ENCODE peak calls at places on chromosomes 5 and 9, in ten cellular contexts. T is heart right ventricle, G is HCT116, Y is body of pancreas, B is heart left ventricle, W is transverse colon, P is left ventricle myocardium inferior, N is Peyer's patch, V is spleen, L is OCI-LY7. H is an unnamed sample.
A peak's percentile ranks its signal among the peaks of the same experiment; 100 is the strongest.

GRCh38 chr5:157990583-157991181 is 131.7 kb upstream of the CLINT1 start:
- DNase-seq in T (no peak), G (no peak), Y (no peak), B (no peak), W (no peak), P (no peak), N (no peak), V (no peak), L (no peak), H (no peak)

GRCh38 chr5:145906401-145906800 is 30.0 kb upstream of the SH3RF2 start:
- DNase-seq in T (no peak), G (no peak), Y (no peak), B (no peak), W (no peak), P (no peak), N (no peak), V (no peak), L (no peak), H (no peak)

GRCh38 chr5:67815455-67816391 is 399.8 kb upstream of the PIK3R1 start:
- DNase-seq in T (no peak), G (no peak), Y (peak; percentile 35), B (peak; percentile 40), W (no peak), P (peak; percentile 22), N (no peak), V (no peak), L (no peak), H (no peak)

GRCh38 chr9:130561056-130561455 is 18.3 kb upstream of the FUBP3 start:
- DNase-seq in T (no peak), G (no peak), Y (no peak), B (no peak), W (no peak), P (no peak), N (no peak), V (peak; percentile 15), L (no peak), H (no peak)

GRCh38 chr5:157670662-157671591 is at the start of gene C5orf52:
- DNase-seq in T (peak; percentile 21), G (no peak), Y (peak; percentile 51), B (peak; percentile 55), W (peak; percentile 82), P (peak; percentile 18), N (peak; percentile 77), V (peak; percentile 81), L (peak; percentile 13), H (peak; percentile 91)

GRCh38 chr5:19270153-19270552 is 717.8 kb downstream of the CDH18 start:
- DNase-seq in T (no peak), G (no peak), Y (no peak), B (no peak), W (peak; percentile 14), P (no peak), N (no peak), V (no peak), L (peak; percentile 99), H (no peak)

GRCh38 chr9:112002847-112003457 is 106.3 kb downstream of the UGCG start:
- DNase-seq in T (no peak), G (no peak), Y (no peak), B (no peak), W (no peak), P (no peak), N (no peak), V (no peak), L (no peak), H (no peak)

GRCh38 chr9:134661791-134662142 is 20.2 kb downstream of the COL5A1 start:
- DNase-seq in T (no peak), G (no peak), Y (no peak), B (peak; percentile 52), W (peak; percentile 23), P (peak; percentile 17), N (peak; percentile 46), V (no peak), L (no peak), H (no peak)

GRCh38 chr5:123083298-123083697 is 5.7 kb upstream of the PRDM6 start:
- DNase-seq in T (no peak), G (no peak), Y (no peak), B (no peak), W (no peak), P (no peak), N (no peak), V (no peak), L (no peak), H (no peak)

GRCh38 chr9:125889122-125889523 is 141.9 kb downstream of the PBX3 start:
- DNase-seq in T (peak; percentile 45), G (no peak), Y (no peak), B (peak; percentile 35), W (no peak), P (peak; percentile 41), N (peak; percentile 47), V (peak; percentile 79), L (no peak), H (peak; percentile 25)

GRCh38 chr5:107147584-107147983 is 523.2 kb downstream of the EFNA5 start:
- DNase-seq in T (no peak), G (no peak), Y (no peak), B (no peak), W (no peak), P (no peak), N (no peak), V (no peak), L (no peak), H (no peak)

DNA sequence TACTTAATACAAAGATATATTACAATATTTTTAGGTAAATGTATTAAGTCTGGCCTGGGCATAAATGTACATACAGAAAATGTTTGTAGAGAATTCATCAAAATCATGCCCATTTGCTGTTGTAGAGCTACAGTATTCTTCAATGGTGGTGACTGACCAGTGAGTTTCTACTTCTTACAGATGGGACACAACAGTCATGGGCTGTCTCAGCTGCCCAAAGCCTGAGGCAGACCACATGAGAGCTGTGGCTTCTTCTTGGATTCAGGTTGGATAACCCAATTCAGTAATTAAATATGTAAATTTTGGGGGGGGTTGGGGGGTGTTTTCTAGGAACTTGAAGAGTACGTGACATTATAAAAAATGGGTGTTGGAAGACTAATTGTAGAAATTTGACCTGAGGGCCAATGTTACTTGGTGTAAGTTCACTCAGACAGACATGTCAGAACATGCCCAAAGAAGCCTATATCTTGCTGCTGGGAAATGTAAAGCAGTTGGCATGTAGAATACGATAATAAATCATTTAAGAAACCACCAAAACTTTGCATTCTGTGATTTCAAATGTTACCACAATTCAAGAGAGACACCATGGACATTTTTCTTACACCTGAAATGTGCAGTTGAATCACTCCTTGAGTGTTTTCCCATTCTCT is 17.9 kb downstream of the STARD4 start:
- DNase-seq in T (no peak), G (no peak), Y (no peak), B (no peak), W (no peak), P (no peak), N (no peak), V (no peak), L (no peak), H (no peak)
- H3K4me1 ChIP-seq in T (no peaks in the 10 kb centered on the region), G (no peaks in the 10 kb centered on the region), Y (no peaks in the 10 kb centered on the region), B (peaks cover 12% of the 10 kb centered on the region), W (no peaks in the 10 kb centered on the region), P (no peaks in the 10 kb centered on the region), N (no peaks in the 10 kb centered on the region), V (no peaks in the 10 kb centered on the region), L (no peaks in the 10 kb centered on the region), H (no peaks in the 10 kb centered on the region)

GRCh38 chr5:174545926-174546325 is 178.5 kb upstream of the MSX2 start:
- DNase-seq in T (no peak), G (no peak), Y (no peak), B (no peak), W (no peak), P (no peak), N (no peak), V (no peak), L (no peak), H (no peak)

GRCh38 chr5:174552428-174552827 is 172.0 kb upstream of the MSX2 start:
- DNase-seq in T (no peak), G (no peak), Y (no peak), B (no peak), W (no peak), P (no peak), N (no peak), V (no peak), L (no peak), H (no peak)

GRCh38 chr5:174547814-174548213 is 176.6 kb upstream of the MSX2 start:
- DNase-seq in T (no peak), G (no peak), Y (no peak), B (no peak), W (no peak), P (no peak), N (no peak), V (no peak), L (no peak), H (no peak)

GRCh38 chr5:174550026-174550425 is 174.4 kb upstream of the MSX2 start:
- DNase-seq in T (no peak), G (no peak), Y (no peak), B (no peak), W (no peak), P (no peak), N (no peak), V (no peak), L (no peak), H (no peak)

DNA sequence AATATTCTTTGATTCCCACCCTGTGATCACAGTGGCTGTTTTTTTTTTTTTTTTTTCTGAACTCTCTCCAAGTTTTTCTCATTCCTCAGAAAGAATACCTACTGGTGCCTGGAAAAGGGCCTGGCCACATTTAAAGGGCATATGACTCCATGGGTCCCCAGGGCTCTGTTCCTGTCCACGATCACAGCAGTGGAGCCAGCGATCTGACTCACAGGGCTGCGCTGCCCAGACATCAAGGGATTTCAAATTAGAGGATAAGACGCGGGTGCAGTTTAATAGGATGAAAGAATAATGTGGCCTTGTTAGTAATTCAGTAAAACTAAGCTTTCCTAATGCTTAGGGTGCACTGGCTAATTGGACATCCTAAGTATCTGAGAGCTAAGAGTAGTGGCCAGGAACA is 175.1 kb upstream of the MSX2 start:
- DNase-seq in T (no peak), G (no peak), Y (no peak), B (no peak), W (no peak), P (no peak), N (no peak), V (no peak), L (no peak), H (no peak)
- H3K27ac ChIP-seq in T (no peak overlapping the region), G (no peak overlapping the region), Y (no peak overlapping the region), B (no peak overlapping the region), W (no peak overlapping the region), P (no peak overlapping the region), N (no peak overlapping the region), V (no peak overlapping the region), L (no peak overlapping the region), H (no peak overlapping the region)

GRCh38 chr5:84202136-84202535 is 182.5 kb downstream of the EDIL3 start:
- DNase-seq in T (no peak), G (no peak), Y (no peak), B (no peak), W (no peak), P (no peak), N (no peak), V (no peak), L (no peak), H (no peak)
- H3K36me3 ChIP-seq in T (no peaks in the 10 kb centered on the region), G (no peaks in the 10 kb centered on the region), Y (no peaks in the 10 kb centered on the region), B (no peaks in the 10 kb centered on the region), W (no peaks in the 10 kb centered on the region), P (no peaks in the 10 kb centered on the region), N (no peaks in the 10 kb centered on the region), V (no peaks in the 10 kb centered on the region), L (no peaks in the 10 kb centered on the region), H (no peaks in the 10 kb centered on the region)

DNA sequence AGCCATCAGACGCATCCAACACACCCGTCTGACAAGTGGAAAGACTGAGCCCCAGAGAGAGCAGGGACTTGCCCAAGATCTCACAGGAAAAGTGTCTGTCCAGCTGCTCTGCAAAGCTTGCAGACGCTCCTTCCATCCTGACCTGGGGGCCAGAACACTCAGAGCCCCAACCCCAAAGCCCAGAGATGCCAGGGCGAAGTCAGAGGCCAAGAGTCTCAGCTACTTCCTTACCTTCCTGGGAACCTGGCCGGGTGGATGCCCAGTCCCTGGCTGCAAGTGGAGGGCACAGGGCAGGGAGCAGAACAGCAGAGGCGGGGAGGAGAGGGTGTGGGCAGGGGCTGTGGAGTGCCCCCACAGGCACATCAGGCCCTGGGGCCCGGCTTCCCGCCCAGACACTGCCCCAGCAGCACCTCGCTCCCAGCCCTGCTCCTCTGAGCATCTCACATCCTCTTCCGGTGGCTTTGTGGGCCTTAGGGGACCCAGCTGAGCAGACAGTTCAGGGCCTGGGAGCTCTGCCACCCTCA is 9.7 kb upstream of the RALGDS start:
- DNase-seq in T (no peak), G (no peak), Y (no peak), B (no peak), W (peak; percentile 61), P (no peak), N (no peak), V (peak; percentile 91), L (peak; percentile 77), H (no peak)
- H3K4me1 ChIP-seq in T (peaks cover 59% of the 10 kb centered on the region), G (peaks cover 41% of the 10 kb centered on the region), Y (peaks cover 78% of the 10 kb centered on the region), B (peaks cover 78% of the 10 kb centered on the region), W (peaks cover 39% of the 10 kb centered on the region), P (peaks cover 95% of the 10 kb centered on the region), N (peaks cover 86% of the 10 kb centered on the region), V (peaks cover 93% of the 10 kb centered on the region), L (peaks cover 24% of the 10 kb centered on the region), H (peaks cover 28% of the 10 kb centered on the region)